ENCODE peak calls at places on chromosome 2, in nine cellular contexts. V is stimulated activated CD8-positive, alpha-beta memory T cell treated with anti-CD3 and anti-CD28 coated beads, Interleukin-12 subunit alpha, Interleukin-12 subunit beta, amount 100 ng/mL, for 4 hours; A is myocyte; S is SHP77; H is RPMI7951; B is GM10248; K is MM.1S; C is keratinocyte; R is C1 segment of cervical spinal cord. P is an unnamed sample.

GRCh38 chr2:67462741-67463496 is 65.8 kb downstream of the ETAA1 start:
- DNase-seq in S (no peak), H (no peak), K (no peak), B (no peak), A (no peak), R (no peak), C (no peak), V (no peak), P (no peak)

GRCh38 chr2:209773377-209773776 is 1.7 kb downstream of the UNC80 start:
- DNase-seq in A (no peak), B (no peak), H (no peak), K (no peak), R (no peak), C (no peak), V (no peak), S (no peak), P (no peak)

GRCh38 chr2:38528008-38528442 is 74.7 kb downstream of the HNRNPLL start:
- DNase-seq in R (no peak), A (peak; percentile 78), V (peak; percentile 16), H (peak; percentile 87), C (no peak), K (no peak), S (peak; percentile 67), B (no peak), P (no peak)

GRCh38 chr2:241855888-241856422 is 2.7 kb downstream of the PDCD1 start:
- DNase-seq in R (no peak), K (no peak), S (no peak), H (no peak), C (no peak), A (no peak), V (no peak), B (no peak), P (no peak)

GRCh38 chr2:234992196-234992595 is 40.4 kb downstream of the SH3BP4 start:
- DNase-seq in A (no peak), K (no peak), H (no peak), B (no peak), V (no peak), C (no peak), R (no peak), S (no peak), P (no peak)

GRCh38 chr2:29110916-29111315 is 4.3 kb upstream of the CLIP4 start:
- DNase-seq in C (no peak), B (peak; percentile 46), S (no peak), H (no peak), V (no peak), K (peak; percentile 11), A (no peak), R (no peak), P (no peak)

GRCh38 chr2:37641582-37642111 is 29.8 kb downstream of the CDC42EP3 start:
- DNase-seq in B (no peak), C (no peak), S (no peak), V (no peak), K (no peak), R (no peak), A (no peak), H (peak; percentile 86), P (peak; percentile 93)

GRCh38 chr2:47288864-47289263 is 114.1 kb upstream of the MSH2 start:
- DNase-seq in K (no peak), V (no peak), C (peak; percentile 32), R (no peak), S (no peak), H (no peak), B (no peak), A (no peak), P (peak; percentile 81)

GRCh38 chr2:241963223-241963622 is 93.7 kb downstream of the RTP5 start:
- DNase-seq in V (no peak), R (no peak), C (no peak), S (no peak), H (no peak), A (no peak), K (no peak), B (no peak), P (no peak)

GRCh38 chr2:223759569-223760430 is 77.6 kb downstream of the AP1S3 start:
- DNase-seq in A (no peak), K (no peak), S (no peak), H (peak; percentile 67), B (no peak), C (peak; percentile 89), R (no peak), V (no peak), P (peak; percentile 15)

GRCh38 chr2:160494243-160494642 is 636 bp upstream of the RBMS1 start:
- DNase-seq in V (no peak), C (no peak), R (no peak), K (no peak), B (no peak), A (no peak), S (no peak), H (peak; percentile 29), P (no peak)

GRCh38 chr2:603869-604268 is 73.3 kb downstream of the TMEM18 start:
- DNase-seq in A (no peak), C (no peak), K (no peak), V (no peak), B (no peak), R (no peak), H (no peak), S (no peak), P (no peak)

GRCh38 chr2:212147921-212148513 is 390.6 kb downstream of the ERBB4 start:
- DNase-seq in V (no peak), A (peak; percentile 49), C (no peak), B (no peak), S (no peak), K (peak; percentile 33), R (no peak), H (no peak), P (no peak)

GRCh38 chr2:28543316-28544068 is 47.6 kb downstream of the PLB1 start:
- DNase-seq in B (no peak), S (no peak), H (peak; percentile 55), K (no peak), R (no peak), A (peak; percentile 88), C (no peak), V (no peak), P (no peak)

GRCh38 chr2:52084760-52085159 is 1052.8 kb upstream of the NRXN1 start:
- DNase-seq in B (no peak), A (no peak), V (no peak), R (no peak), H (no peak), C (no peak), K (no peak), S (no peak), P (no peak)

GRCh38 chr2:181140414-181140813 is 160.0 kb downstream of the UBE2E3 start:
- DNase-seq in K (no peak), V (no peak), C (no peak), A (no peak), R (no peak), S (no peak), B (no peak), H (peak; percentile 33), P (no peak)

GRCh38 chr2:169300617-169301530 is 61.5 kb downstream of the LRP2 start:
- DNase-seq in H (no peak), B (no peak), A (no peak), S (no peak), R (no peak), C (no peak), V (no peak), K (no peak), P (no peak)

GRCh38 chr2:232511336-232511863 is 8.8 kb upstream of the PRSS56 start:
- DNase-seq in C (no peak), B (no peak), H (no peak), R (no peak), S (peak; percentile 26), K (no peak), A (no peak), V (no peak), P (no peak)

GRCh38 chr2:240586919-240587800 is 626 bp downstream of the CAPN10 start:
- DNase-seq in R (no peak), V (peak; percentile 25), A (no peak), B (peak; percentile 60), K (peak; percentile 80), S (peak; percentile 40), H (no peak), C (no peak), P (no peak)

GRCh38 chr2:24122-24521 is 22.2 kb downstream of the FAM110C start:
- DNase-seq in B (no peak), V (no peak), H (no peak), C (no peak), S (no peak), A (no peak), K (peak; percentile 58), R (no peak), P (no peak)

GRCh38 chr2:224379210-224379609 is 22.7 kb downstream of the FAM124B start:
- DNase-seq in S (no peak), H (no peak), C (no peak), B (no peak), K (no peak), A (no peak), V (no peak), R (no peak), P (no peak)

GRCh38 chr2:127465258-127465657 is 47.0 kb downstream of the PROC start:
- DNase-seq in R (no peak), A (no peak), H (no peak), B (no peak), K (no peak), V (no peak), C (no peak), S (no peak), P (no peak)

GRCh38 chr2:46847185-46847710 is 68.4 kb downstream of the MCFD2 start:
- DNase-seq in B (no peak), H (peak; percentile 97), S (peak; percentile 36), A (no peak), K (no peak), V (no peak), R (peak; percentile 26), C (no peak), P (peak; percentile 85)

GRCh38 chr2:9276901-9277455 is 70.4 kb downstream of the ASAP2 start:
- DNase-seq in V (no peak), B (no peak), A (no peak), R (no peak), H (no peak), C (no peak), S (no peak), K (no peak), P (no peak)

GRCh38 chr2:172639823-172640222 is 83.9 kb downstream of the PDK1 start:
- DNase-seq in C (no peak), R (no peak), S (no peak), A (peak; percentile 43), K (no peak), B (no peak), V (no peak), H (peak; percentile 85), P (peak; percentile 62)

GRCh38 chr2:235496239-235496621 is 2.4 kb downstream of the AGAP1 start:
- DNase-seq in C (peak; percentile 11), R (no peak), H (peak; percentile 33), B (no peak), A (no peak), K (peak; percentile 42), S (no peak), V (no peak), P (no peak)

GRCh38 chr2:33426666-33427231 is 49.7 kb upstream of the RASGRP3 start:
- DNase-seq in H (peak; percentile 84), R (no peak), B (no peak), S (no peak), K (no peak), V (no peak), C (peak; percentile 45), A (peak; percentile 51), P (no peak)

GRCh38 chr2:237631029-237631785 is 3.8 kb downstream of the LRRFIP1 start:
- DNase-seq in C (no peak), R (no peak), A (no peak), S (no peak), K (no peak), H (no peak), V (no peak), B (no peak), P (no peak)

GRCh38 chr2:135245055-135245454 is 193.0 kb downstream of the RAB3GAP1 start:
- DNase-seq in V (no peak), C (no peak), H (peak; percentile 81), A (peak; percentile 15), B (no peak), R (no peak), K (no peak), S (no peak), P (no peak)

GRCh38 chr2:30706534-30707303 is 100.5 kb downstream of the CAPN13 start:
- DNase-seq in S (peak; percentile 54), C (no peak), K (peak; percentile 48), H (peak; percentile 52), B (peak; percentile 66), R (peak; percentile 12), A (peak; percentile 81), V (peak; percentile 42), P (no peak)

GRCh38 chr2:42560886-42561285 is 7.5 kb upstream of the MTA3 start:
- DNase-seq in C (no peak), A (no peak), S (no peak), K (no peak), H (no peak), V (no peak), B (no peak), R (no peak), P (no peak)

P was measured in BJ.